ENCODE peak calls at places on chromosome 9, in ten cellular contexts. K, N, M, Z, T, B, X, H, I and D are unnamed samples.
A peak's percentile ranks its signal among the peaks of the same experiment; 100 is the strongest.

GRCh38 chr9:101387871-101388506 is 3.2 kb upstream of the BAAT start:
- DNase-seq in K (peak; percentile 26), N (peak; percentile 75), M (peak; percentile 71), Z (no peak), T (peak; percentile 51), B (peak; percentile 55), X (no peak), H (peak; percentile 46), I (peak; percentile 63), D (no peak)

GRCh38 chr9:121736147-121736721 is 84.8 kb downstream of the DAB2IP start:
- DNase-seq in K (peak; percentile 83), N (peak; percentile 61), M (peak; percentile 91), Z (peak; percentile 54), T (no peak), B (no peak), X (peak; percentile 91), H (peak; percentile 47), I (peak; percentile 65), D (peak; percentile 96)

GRCh38 chr9:36572515-36573418 is at the start of gene MELK:
- DNase-seq in K (peak; percentile 90), N (peak; percentile 91), M (peak; percentile 95), Z (peak; percentile 82), T (peak; percentile 77), B (peak; percentile 95), X (peak; percentile 95), H (peak; percentile 75), I (peak; percentile 90), D (peak; percentile 91)

GRCh38 chr9:93187047-93187446 is 3.1 kb downstream of the WNK2 start:
- DNase-seq in K (peak; percentile 68), N (no peak), M (no peak), Z (no peak), T (no peak), B (no peak), X (no peak), H (no peak), I (no peak), D (no peak)

GRCh38 chr9:89474939-89475338 is 23.0 kb downstream of the SEMA4D start:
- DNase-seq in K (no peak), N (no peak), M (no peak), Z (no peak), T (no peak), B (no peak), X (no peak), H (no peak), I (no peak), D (no peak)

GRCh38 chr9:86838883-86839497 is 108.3 kb downstream of the GAS1 start:
- DNase-seq in K (no peak), N (no peak), M (no peak), Z (no peak), T (no peak), B (no peak), X (no peak), H (no peak), I (no peak), D (peak; percentile 57)

GRCh38 chr9:5375091-5375490 is 35.4 kb upstream of the RLN1 start:
- DNase-seq in K (no peak), N (no peak), M (no peak), Z (no peak), T (no peak), B (no peak), X (no peak), H (peak; percentile 24), I (no peak), D (no peak)

GRCh38 chr9:100492952-100493351 is 20.0 kb downstream of the TMEFF1 start:
- DNase-seq in K (no peak), N (peak; percentile 67), M (no peak), Z (no peak), T (peak; percentile 8), B (no peak), X (no peak), H (peak; percentile 50), I (no peak), D (no peak)

GRCh38 chr9:123349691-123350480 is 6.1 kb upstream of the CRB2 start:
- DNase-seq in K (peak; percentile 68), N (peak; percentile 67), M (peak; percentile 86), Z (peak; percentile 77), T (peak; percentile 69), B (peak; percentile 92), X (peak; percentile 90), H (peak; percentile 28), I (peak; percentile 74), D (no peak)

GRCh38 chr9:107340920-107341632 is 58.0 kb downstream of the RAD23B start:
- DNase-seq in K (peak; percentile 83), N (peak; percentile 73), M (peak; percentile 79), Z (peak; percentile 61), T (peak; percentile 68), B (peak; percentile 89), X (peak; percentile 95), H (peak; percentile 36), I (peak; percentile 91), D (peak; percentile 89)
- H3K9ac ChIP-seq in K (no peak overlapping the region), N (no peak overlapping the region), M (no peak overlapping the region), Z (no peak overlapping the region), T (no peak overlapping the region), B (no peak overlapping the region), X (no peak overlapping the region), H (no peak overlapping the region), I (no peak overlapping the region), D (no peak overlapping the region)

DNA sequence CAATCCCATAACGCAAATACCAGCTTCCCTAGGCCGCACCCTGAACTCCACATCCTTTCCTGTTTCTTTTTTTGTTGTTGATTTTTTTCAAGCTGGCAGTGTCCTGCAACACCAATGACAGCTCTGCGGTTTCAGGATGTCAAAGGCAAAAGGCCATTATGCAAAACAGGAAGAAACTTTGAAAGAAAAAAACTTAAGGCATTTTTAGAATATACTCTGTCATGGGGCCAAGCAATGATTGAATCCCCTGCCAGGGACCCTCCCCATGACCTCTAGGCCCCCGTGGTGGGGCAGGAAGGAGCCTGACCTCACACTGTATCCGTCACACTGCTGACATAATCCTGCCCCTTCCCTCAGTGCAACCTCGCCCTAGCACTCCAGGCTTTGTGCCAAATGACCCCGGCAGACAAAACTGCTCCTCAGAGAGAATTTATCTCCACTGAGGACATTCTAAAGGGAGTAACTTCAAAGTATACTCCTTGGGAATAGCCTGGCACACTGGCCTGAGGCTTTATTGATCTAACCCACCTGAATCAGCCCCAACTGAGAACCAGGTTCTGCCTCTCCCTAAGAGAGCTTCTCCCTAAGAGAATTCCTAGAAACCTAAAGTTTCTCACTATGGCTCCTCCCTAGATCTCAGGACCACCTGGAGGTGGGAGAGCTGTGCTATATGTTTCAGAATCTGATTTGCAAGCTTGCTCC is 7.9 kb downstream of the B4GALT1 start:
- DNase-seq in K (peak; percentile 90), N (peak; percentile 56), M (no peak), Z (no peak), T (peak; percentile 59), B (peak; percentile 46), X (no peak), H (no peak), I (peak; percentile 45), D (peak; percentile 93)
- H3K4me3 ChIP-seq in K (no peak overlapping the region), N (peak overlapping the region; percentile 98), M (no peak overlapping the region), Z (no peak overlapping the region), T (peak overlapping the region; percentile 57), B (peak overlapping the region; percentile 23), X (no peak overlapping the region), H (peak overlapping the region; percentile 10), I (no peak overlapping the region), D (peak overlapping the region; percentile 6)

DNA sequence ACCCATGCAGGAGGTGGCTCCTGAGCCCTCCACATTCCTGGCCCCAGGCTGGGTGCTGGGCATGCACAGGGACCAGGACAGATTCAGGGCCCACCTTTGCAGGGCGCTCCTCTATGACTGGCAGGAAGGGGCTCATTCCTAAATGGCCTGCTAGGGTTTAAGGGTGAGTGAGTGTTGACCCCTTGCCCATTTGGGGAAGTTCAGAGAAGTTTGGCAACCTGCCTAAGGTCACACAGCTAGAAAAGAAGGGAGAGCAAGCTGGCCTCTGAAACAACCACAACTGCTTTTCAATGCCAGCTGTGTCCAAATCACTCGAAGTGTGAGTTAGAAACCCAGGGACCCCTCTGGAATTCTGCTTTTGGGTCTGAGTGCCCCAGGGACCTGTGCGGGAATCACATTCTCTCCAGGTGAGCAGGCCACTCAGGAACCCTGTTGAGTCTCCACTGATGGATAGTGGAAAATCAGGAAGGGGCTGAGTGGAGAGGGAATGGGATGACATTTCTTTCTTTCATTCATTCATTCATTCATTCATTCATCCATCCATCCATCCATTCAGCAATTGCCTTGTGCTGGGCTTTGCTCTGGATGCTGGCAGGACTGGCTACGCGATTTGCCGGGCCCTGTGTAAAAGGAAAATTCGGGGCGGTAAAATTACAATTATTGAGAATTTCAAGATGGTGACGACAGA is 191.9 kb downstream of the C9orf50 start:
- DNase-seq in K (no peak), N (no peak), M (no peak), Z (no peak), T (no peak), B (no peak), X (peak; percentile 37), H (no peak), I (no peak), D (no peak)
- H3K9ac ChIP-seq in K (no peak overlapping the region), N (no peak overlapping the region), M (no peak overlapping the region), Z (no peak overlapping the region), T (no peak overlapping the region), B (no peak overlapping the region), X (no peak overlapping the region), H (no peak overlapping the region), I (no peak overlapping the region), D (peak overlapping the region; percentile 40)

GRCh38 chr9:135224921-135225541 is 137.6 kb downstream of the OLFM1 start:
- DNase-seq in K (no peak), N (no peak), M (peak; percentile 77), Z (peak; percentile 30), T (no peak), B (no peak), X (no peak), H (no peak), I (no peak), D (peak; percentile 57)
- H3K4me3 ChIP-seq in K (no peak overlapping the region), N (no peak overlapping the region), M (no peak overlapping the region), Z (no peak overlapping the region), T (no peak overlapping the region), B (no peak overlapping the region), X (no peak overlapping the region), H (no peak overlapping the region), I (no peak overlapping the region), D (no peak overlapping the region)

DNA sequence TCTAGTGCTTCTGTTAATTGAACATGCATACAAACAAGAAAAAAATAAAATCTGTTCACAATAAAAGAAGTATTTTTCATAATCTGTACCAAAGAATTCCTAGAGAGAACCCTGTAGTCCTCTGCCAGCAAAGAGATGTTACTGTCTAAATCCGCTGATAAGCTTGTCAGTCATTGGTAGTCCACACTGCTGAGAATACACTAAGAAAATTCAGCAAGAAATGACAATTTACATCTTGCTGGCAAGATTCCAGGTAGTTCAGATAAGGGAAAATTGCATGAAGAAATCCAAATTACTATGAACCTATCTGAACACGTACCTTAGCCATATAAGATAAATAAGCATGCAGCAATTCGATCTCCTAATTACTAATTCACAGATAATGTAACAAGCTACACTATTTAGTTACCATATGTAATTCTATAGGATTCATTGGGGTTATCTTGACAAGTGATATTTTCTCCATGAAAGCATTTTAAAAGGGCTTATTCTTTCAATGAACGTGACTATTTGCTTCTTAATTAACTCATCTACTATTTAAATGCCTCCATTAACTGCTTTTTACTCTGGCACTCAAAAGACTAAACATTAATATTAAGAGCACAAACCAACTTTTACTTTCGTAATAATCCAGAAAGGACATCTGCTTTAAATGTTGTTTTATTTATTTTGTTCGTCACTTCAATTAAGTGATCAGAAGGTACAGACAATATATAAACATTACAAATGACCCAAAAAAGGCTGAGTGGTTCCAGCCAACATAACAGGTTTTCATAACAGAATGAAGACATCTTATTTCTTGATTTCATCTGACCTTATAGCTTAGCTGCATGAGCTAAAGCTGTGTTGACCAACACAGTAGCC is 9.7 kb downstream of the MPDZ start:
- DNase-seq in K (no peak), N (no peak), M (no peak), Z (no peak), T (no peak), B (no peak), X (no peak), H (no peak), I (peak; percentile 25), D (no peak)
- H3K9ac ChIP-seq in K (no peak overlapping the region), N (no peak overlapping the region), M (no peak overlapping the region), Z (no peak overlapping the region), T (no peak overlapping the region), B (no peak overlapping the region), X (no peak overlapping the region), H (no peak overlapping the region), I (no peak overlapping the region), D (no peak overlapping the region)